ENCODE peak calls at places on chromosomes 11 and 22, in four cellular contexts. K is pancreas, T is breast epithelium, S is psoas muscle. A is an unnamed sample.

GRCh38 chr22:17672417-17672991 is 33.9 kb downstream of the BCL2L13 start:
- DNase-seq in K (no peak), T (no peak), S (no peak), A (no peak)

GRCh38 chr11:109794501-109794900 is 298.7 kb upstream of the ZC3H12C start:
- DNase-seq in K (no peak), T (no peak), S (no peak), A (no peak)

GRCh38 chr22:27240298-27240885 is 561.2 kb downstream of the MN1 start:
- DNase-seq in K (peak; percentile 71), T (no peak), S (no peak), A (no peak)

GRCh38 chr11:10233581-10233980 is 60.4 kb downstream of the SBF2 start:
- DNase-seq in K (no peak), T (no peak), S (no peak), A (no peak)

GRCh38 chr22:30773919-30774318 is 79.2 kb downstream of the OSBP2 start:
- DNase-seq in K (no peak), T (no peak), S (no peak), A (no peak)

GRCh38 chr22:29031236-29031982 is 30.2 kb downstream of the C22orf31 start:
- DNase-seq in K (peak; percentile 68), T (peak; percentile 55), S (peak; percentile 70), A (peak; percentile 39)

GRCh38 chr22:29148036-29148435 is 57.7 kb upstream of the EMID1 start:
- DNase-seq in K (peak; percentile 24), T (no peak), S (peak; percentile 36), A (no peak)

GRCh38 chr22:40070701-40071100 is 75.9 kb downstream of the FAM83F start:
- DNase-seq in K (no peak), T (no peak), S (no peak), A (no peak)

GRCh38 chr11:72752088-72752914 is at the start of gene ARAP1:
- DNase-seq in K (peak; percentile 82), T (peak; percentile 52), S (peak; percentile 87), A (peak; percentile 65)
- H3K27ac ChIP-seq in K (peak within 1 kb of the TSS; percentile 26), T (peak within 1 kb of the TSS; percentile 77), S (peak within 1 kb of the TSS; percentile 77), A (peak within 1 kb of the TSS; percentile 56)

GRCh38 chr11:46895821-46896220 is 22.5 kb downstream of the LRP4 start:
- DNase-seq in K (peak; percentile 66), T (peak; percentile 80), S (peak; percentile 89), A (peak; percentile 75)

GRCh38 chr11:46894961-46895360 is 23.4 kb downstream of the LRP4 start:
- DNase-seq in K (no peak), T (no peak), S (no peak), A (no peak)

GRCh38 chr11:46898396-46899095 is 19.8 kb downstream of the LRP4 start:
- DNase-seq in K (no peak), T (peak; percentile 67), S (no peak), A (peak; percentile 64)

GRCh38 chr11:46894506-46894905 is 23.8 kb downstream of the LRP4 start:
- DNase-seq in K (no peak), T (no peak), S (no peak), A (no peak)

GRCh38 chr11:46896719-46897406 is 21.5 kb downstream of the LRP4 start:
- DNase-seq in K (no peak), T (no peak), S (no peak), A (no peak)
- TF ChIP-seq CTCF in K (no peak), T (no peak), S (no peak), A (no peak)

DNA sequence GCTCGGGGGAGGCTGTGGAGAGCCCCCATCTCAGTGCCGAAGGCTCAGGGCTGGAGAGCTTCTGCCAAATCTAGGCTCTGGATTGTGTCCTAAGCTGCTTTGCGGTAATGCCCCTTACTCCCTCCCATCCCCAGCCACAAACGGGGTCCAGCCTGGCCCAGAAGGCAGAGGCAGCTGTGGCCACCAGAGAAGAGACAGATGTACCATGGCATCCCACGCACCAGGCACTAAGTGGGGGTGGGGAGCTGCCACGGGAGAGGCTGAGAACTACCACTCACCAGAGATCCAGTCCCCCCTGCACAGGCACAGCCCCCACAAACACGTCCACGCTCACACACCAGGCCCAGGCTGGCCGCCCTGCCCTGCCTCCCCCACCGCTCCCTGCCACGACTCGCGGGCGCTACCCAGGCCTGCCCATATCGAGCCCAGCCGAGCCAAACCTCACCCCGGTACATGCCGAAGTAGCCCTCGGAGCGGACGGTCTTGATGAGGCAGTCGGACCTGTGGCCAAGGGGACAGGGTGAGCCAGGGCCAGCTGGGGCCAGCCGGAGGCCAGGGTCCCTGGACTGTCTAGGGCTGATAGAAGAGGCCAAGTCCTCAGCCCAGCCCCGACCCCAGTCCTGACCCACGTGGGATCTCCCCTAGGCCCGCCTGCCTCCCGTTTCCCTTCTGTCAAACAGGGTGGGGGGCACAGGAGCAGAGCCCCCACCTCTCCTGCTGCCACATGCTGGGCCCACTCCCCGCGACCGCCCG is 3.9 kb downstream of the SLC25A22 start:
- DNase-seq in K (no peak), T (no peak), S (peak; percentile 56), A (no peak)
- H3K27ac ChIP-seq in K (peak overlapping the region; percentile 89), T (no peak overlapping the region), S (no peak overlapping the region), A (no peak overlapping the region)

DNA sequence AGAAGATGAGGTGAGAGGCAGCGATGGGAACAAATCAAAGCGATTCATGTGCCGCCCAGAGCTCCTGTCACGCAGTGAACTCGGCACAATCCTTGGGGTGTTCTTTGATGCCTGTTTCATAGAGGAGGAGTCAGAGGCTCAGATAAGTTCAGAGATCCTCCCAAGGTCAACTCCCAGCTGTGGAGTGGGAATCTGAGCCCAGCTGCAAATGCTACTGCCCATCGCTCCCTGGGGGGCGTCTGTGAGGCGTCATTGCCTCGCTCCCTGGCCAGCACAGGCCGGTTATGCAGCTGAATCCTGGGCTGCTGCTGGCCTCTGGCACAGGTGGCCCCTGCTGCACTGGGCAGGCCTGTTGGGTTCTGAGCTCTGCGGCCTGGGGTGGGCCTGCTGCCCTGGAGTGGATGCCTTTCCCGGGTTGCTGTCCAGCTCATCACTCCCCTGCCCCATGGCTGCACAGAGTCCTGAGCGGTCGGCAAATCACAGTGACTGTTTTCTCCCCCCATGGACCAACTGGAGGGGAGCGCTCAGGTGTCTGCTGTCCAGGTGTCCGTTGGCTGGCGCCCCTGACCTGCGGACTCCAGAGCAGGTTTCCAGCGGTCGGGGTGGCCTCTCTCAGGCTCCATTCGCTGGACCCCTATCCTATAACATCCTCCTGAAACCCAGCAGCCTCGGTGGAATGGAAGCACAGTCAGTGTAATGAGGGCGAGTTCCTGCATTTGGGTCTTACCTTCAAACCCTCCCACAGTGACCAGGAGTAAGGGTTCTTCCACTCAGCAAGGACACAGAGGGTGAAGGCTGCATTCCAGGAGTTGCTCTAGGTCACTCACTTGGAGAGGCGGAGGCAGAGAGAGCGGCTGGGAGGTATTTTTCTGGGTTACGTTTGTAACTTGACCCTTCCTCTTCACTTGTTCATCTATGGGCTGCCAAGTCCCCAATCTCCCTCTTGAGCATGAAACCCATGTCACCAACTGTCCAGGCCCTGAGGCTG is 36.5 kb upstream of the SHISAL1 start:
- DNase-seq in K (no peak), T (no peak), S (no peak), A (no peak)
- TF ChIP-seq CTCF in K (no peak), T (no peak), S (no peak), A (no peak)

GRCh38 chr11:8758619-8759169 is 76.1 kb downstream of the RPL27A start:
- DNase-seq in K (no peak), T (no peak), S (no peak), A (no peak)

GRCh38 chr11:8760896-8761295 is 78.3 kb downstream of the RPL27A start:
- DNase-seq in K (no peak), T (no peak), S (no peak), A (no peak)

GRCh38 chr11:8757047-8757446 is 74.5 kb downstream of the RPL27A start:
- DNase-seq in K (no peak), T (no peak), S (no peak), A (no peak)

GRCh38 chr11:8757533-8757932 is 74.9 kb downstream of the RPL27A start:
- DNase-seq in K (no peak), T (no peak), S (no peak), A (no peak)

GRCh38 chr11:8759634-8760033 is 77.0 kb downstream of the RPL27A start:
- DNase-seq in K (no peak), T (no peak), S (peak; percentile 70), A (peak; percentile 32)
- H3K27ac ChIP-seq in K (peak overlapping the region; percentile 3), T (peak overlapping the region; percentile 76), S (peak overlapping the region; percentile 74), A (peak overlapping the region; percentile 53)

GRCh38 chr11:12961615-12962014 is 47.5 kb upstream of the RASSF10 start:
- DNase-seq in K (no peak), T (no peak), S (no peak), A (no peak)
- TF ChIP-seq CTCF in K (no peak), T (no peak), S (no peak), A (no peak)

DNA sequence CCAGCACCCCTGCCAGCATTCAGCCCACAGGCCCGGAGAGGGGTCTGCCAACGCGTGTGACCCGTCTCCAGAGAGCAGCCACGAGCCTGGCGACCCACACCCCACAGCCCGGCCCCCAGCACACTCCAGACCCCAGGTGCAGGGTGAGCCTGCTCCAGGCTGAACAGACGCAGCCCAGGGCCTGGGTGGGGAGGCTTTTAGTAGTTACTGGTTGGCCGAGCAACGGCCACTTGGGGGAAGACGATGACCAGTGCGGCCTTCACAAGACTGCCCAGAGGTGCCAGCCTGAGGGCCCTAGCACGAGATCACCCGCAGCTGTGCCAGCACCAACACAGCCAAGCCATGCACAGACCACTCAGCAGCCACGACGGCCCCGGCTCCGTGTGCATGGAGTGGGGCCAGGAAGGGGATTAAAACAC is 47.8 kb downstream of the BRD1 start:
- DNase-seq in K (no peak), T (no peak), S (peak; percentile 85), A (no peak)
- H3K27ac ChIP-seq in K (no peak overlapping the region), T (no peak overlapping the region), S (peak overlapping the region; percentile 58), A (no peak overlapping the region)

A was measured in prostate gland.